ENCODE peak calls at places on chromosomes 11 and 22, in seven cellular contexts. W, Z, I, C, D, P and N are unnamed samples.
A peak's percentile ranks its signal among the peaks of the same experiment; 100 is the strongest.

GRCh38 chr11:25423436-25424184 is 908.3 kb upstream of the ANO3 start:
- DNase-seq in Z (peak; percentile 1), W (peak; percentile 39), P (no peak), D (no peak), I (peak; percentile 87), C (no peak), N (no peak)

GRCh38 chr11:111603633-111604130 is 1.4 kb downstream of the SIK2 start:
- DNase-seq in P (no peak), C (no peak), W (no peak), I (peak; percentile 42), Z (peak; percentile 33), D (no peak), N (no peak)

GRCh38 chr11:111792314-111792713 is 26.1 kb upstream of the PPP2R1B start:
- DNase-seq in I (no peak), D (no peak), Z (no peak), C (no peak), W (no peak), P (no peak), N (no peak)

GRCh38 chr22:40603088-40603605 is 33.4 kb downstream of the MRTFA start:
- DNase-seq in D (no peak), P (no peak), W (peak; percentile 66), Z (peak; percentile 72), C (no peak), I (peak; percentile 64), N (no peak)

GRCh38 chr22:27835446-27835845 is 33.9 kb upstream of the MN1 start:
- DNase-seq in Z (no peak), I (peak; percentile 75), W (no peak), D (no peak), P (no peak), C (no peak), N (no peak)

GRCh38 chr11:19674831-19675230 is 37.8 kb upstream of the NAV2 start:
- DNase-seq in W (no peak), D (no peak), I (no peak), Z (no peak), P (no peak), C (no peak), N (no peak)

GRCh38 chr11:112965601-112966125 is 4.4 kb downstream of the NCAM1 start:
- DNase-seq in W (no peak), C (no peak), I (no peak), P (no peak), Z (no peak), D (no peak), N (no peak)

GRCh38 chr22:41597635-41597953 is 8.0 kb upstream of the PMM1 start:
- DNase-seq in Z (no peak), C (no peak), P (no peak), D (no peak), I (no peak), W (no peak), N (no peak)

DNA sequence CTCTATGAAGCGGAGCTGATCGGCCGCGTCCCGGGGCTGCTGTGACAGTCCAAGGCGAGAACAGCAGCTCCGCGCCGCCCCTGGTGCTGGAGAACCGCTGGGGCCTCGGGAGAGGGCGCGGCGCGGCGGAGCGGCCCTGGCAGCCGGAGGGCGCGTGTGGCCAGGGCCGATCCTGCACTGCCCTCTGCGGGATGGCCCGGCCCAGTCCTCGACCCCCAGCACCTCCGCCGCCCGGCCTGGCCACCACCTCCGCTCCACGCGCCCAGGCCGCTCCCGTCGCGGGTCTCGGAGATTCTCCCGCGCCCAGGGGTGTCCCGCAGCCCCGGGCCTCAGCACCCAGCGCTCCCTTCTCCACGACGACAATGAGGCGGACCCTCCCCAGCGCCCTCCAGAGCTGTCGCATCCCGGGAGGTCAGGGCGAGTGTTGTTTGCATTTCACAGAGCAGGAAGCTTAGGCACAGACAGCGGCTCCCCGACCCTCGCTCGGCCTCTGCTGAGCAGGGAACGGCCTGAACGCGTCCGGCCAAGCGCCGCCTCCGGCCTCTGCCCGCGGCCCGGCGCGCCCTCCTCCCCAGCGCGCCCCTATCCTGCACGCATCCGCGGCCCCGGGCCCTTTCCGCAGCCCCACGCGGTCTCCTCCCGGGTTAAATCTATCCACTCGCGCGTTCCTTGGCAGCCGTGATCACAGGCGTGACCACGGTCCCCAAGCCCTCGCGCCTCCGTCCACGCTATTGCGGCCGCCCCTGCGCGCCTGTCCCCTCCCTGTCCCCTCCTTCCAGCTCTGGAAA is 109.7 kb downstream of the WNT7B start:
- DNase-seq in I (peak; percentile 30), C (no peak), P (no peak), Z (peak; percentile 25), D (peak; percentile 23), W (no peak), N (no peak)
- TF ChIP-seq CTCF in I (no peak), C (peak; percentile 32), P (peak; percentile 46), Z (no peak), D (no peak), W (no peak), N (no peak)

DNA sequence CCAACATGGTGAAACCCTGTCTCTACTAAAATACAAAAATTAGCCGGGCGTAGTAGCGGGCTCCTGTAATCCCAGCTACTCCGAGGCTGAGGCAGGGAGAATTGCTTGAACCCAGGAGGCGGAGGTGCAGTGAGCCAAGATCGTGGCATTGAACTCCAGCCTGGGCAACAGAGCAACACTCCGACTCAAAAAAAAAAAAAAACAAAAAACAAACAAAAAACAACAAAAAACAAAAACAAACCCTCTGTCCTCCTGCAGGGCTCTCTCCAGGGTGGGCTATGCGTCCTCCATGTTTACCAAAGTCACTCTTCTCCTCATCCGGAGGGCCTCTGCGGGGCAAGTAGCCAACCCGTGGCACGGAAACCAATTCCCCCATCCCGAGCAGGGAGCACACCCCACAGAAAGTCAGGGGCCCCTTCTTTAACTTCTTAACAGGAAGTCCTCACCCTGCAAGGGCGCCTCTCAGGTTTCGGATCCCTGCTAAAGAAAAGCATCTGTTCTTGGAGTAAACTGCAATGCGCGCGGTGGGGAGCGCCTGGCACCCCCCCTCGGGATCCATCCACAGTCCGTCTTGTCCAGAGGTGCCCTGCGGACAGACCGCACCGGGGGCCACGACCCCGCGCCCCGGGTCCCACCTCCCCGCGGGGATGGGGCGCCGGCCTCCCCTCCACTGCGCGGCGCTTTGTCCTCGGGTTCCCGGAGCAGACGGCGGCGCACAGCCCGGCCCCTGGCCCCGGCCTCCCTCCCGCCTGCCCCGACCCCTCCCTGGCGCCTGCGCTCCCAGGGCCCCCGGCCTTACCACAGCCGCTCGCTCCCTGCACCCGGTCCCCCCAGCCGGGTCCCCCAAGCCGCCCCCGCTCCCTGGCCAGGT is 712 bp downstream of the CERK start:
- DNase-seq in P (peak; percentile 47), D (no peak), C (no peak), I (peak; percentile 47), W (no peak), Z (peak; percentile 46), N (peak; percentile 57)
- TF ChIP-seq CTCF in P (no peak), D (no peak), C (no peak), I (no peak), W (no peak), Z (no peak), N (no peak)

GRCh38 chr22:30802202-30803166 is 107.8 kb downstream of the OSBP2 start:
- DNase-seq in D (peak; percentile 90), I (peak; percentile 94), Z (peak; percentile 82), C (peak; percentile 78), W (peak; percentile 91), P (peak; percentile 85), N (peak; percentile 83)
- TF ChIP-seq CTCF in D (no peak), I (no peak), Z (no peak), C (peak; percentile 61), W (no peak), P (peak; percentile 70), N (peak; percentile 54)

GRCh38 chr11:76376746-76377558 is 4.0 kb downstream of the THAP12 start:
- DNase-seq in C (no peak), W (no peak), P (no peak), Z (no peak), I (no peak), D (no peak), N (no peak)

GRCh38 chr11:76382209-76382608 is 1.1 kb downstream of the GVQW3 start:
- DNase-seq in W (no peak), P (no peak), Z (no peak), C (no peak), I (no peak), D (no peak), N (no peak)

GRCh38 chr11:76380161-76380976 is 563 bp downstream of the THAP12 start:
- DNase-seq in I (peak; percentile 18), P (no peak), Z (peak; percentile 31), W (peak; percentile 21), D (no peak), C (peak; percentile 9), N (peak; percentile 73)

GRCh38 chr11:76379811-76380160 is 1.1 kb downstream of the THAP12 start:
- DNase-seq in W (no peak), Z (no peak), I (no peak), P (no peak), C (no peak), D (no peak), N (no peak)

DNA sequence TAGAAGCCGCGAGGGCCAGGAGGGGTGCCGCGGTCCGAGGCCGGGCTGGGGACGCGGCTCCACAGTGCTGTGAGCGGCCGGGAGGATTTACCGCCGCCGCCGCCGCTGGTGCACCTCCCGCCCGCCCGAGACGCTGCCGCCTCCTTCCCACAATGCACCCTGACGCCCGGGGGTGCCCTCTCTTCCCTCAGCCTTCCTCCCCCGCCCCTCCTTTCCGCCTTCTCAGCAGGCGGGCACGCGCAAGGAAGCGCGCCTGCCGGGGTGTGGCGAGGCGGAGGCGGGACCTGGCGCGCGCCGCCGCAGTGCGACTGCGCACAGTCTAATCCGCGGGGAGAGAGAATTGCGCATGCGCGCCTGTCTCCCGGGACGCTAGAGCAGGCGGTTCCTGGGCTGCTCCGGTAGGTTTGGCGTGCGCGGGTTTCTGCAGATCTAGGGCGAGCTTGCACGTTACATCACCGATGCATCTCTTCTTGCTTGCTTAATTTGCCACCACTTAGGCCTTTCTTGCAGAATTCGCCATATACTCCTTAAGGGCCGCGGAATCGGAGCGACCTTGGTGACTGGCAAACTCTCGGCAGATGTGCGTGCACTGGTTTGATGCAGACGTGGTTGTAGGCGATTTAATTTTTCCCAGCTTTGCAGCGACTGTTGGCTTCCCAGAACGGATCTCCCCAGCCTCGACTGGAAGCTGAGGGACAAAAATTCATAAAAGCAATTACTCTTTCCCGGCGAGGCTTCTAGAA is at the start of the genes GVQW3 and THAP12:
- DNase-seq in P (peak; percentile 97), D (peak; percentile 98), Z (peak; percentile 95), W (peak; percentile 98), I (peak; percentile 99), C (peak; percentile 98), N (peak; percentile 98)
- TF ChIP-seq CTCF in P (peak; percentile 17), D (no peak), Z (no peak), W (peak; percentile 15), I (no peak), C (no peak), N (no peak)

DNA sequence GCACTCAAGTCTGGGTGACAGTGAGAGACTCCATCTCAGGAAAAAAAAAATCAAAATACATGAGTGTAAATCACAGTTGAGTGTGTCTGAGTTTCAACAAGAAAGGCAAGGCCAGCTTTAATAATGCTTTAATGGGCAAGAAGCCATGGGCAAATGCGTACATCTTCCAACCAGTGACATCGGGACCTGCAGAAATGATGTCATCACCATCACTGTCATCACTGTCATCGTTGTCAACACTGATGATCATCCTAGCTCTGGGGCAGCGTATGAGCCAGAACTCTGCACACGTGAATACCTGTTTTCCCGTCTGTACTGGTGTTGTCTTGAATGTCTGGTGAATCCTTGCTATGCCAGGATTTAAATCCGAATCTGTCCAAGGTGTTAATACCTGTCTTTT is 712.5 kb downstream of the BRD1 start:
- DNase-seq in P (no peak), D (no peak), Z (no peak), W (no peak), I (no peak), C (no peak), N (no peak)
- TF ChIP-seq CTCF in P (no peak), D (no peak), Z (no peak), W (no peak), I (no peak), C (no peak), N (no peak)